ENCODE peak calls at places on chromosomes 13 and 19, in eight cellular contexts. One of them, this sample, is unnamed.

GRCh38 chr19:29491491-29491890 is 34.3 kb upstream of the VSTM2B start:
- DNase-seq in foreskin keratinocyte: no peak
- DNase-seq in stimulated activated CD4-positive, alpha-beta T cell treated with anti-CD3 and anti-CD28 coated beads, TNF-alpha, amount 100 ng/mL, for 1 hour: no peak
- DNase-seq in naive thymus-derived CD8-positive, alpha-beta T cell: no peak
- DNase-seq in hepatocyte: no peak
- DNase-seq in dorsolateral prefrontal cortex: peak; percentile 35
- DNase-seq in stimulated activated CD8-positive, alpha-beta memory T cell treated with anti-CD3 and anti-CD28 coated beads, Interleukin-4, amount 100 ng/mL, for 1 hour: no peak
- DNase-seq in NCI-H1694 treated with DMSO at 0.1 percent for 48 hours: no peak
- DNase-seq in this sample: no peak

GRCh38 chr19:8355631-8356402 is 8.1 kb upstream of the ANGPTL4 start:
- DNase-seq in foreskin keratinocyte: peak; percentile 78
- DNase-seq in dorsolateral prefrontal cortex: no peak
- DNase-seq in hepatocyte: peak; percentile 53
- DNase-seq in stimulated activated CD4-positive, alpha-beta T cell treated with anti-CD3 and anti-CD28 coated beads, TNF-alpha, amount 100 ng/mL, for 1 hour: no peak
- DNase-seq in stimulated activated CD8-positive, alpha-beta memory T cell treated with anti-CD3 and anti-CD28 coated beads, Interleukin-4, amount 100 ng/mL, for 1 hour: no peak
- DNase-seq in NCI-H1694 treated with DMSO at 0.1 percent for 48 hours: no peak
- DNase-seq in naive thymus-derived CD8-positive, alpha-beta T cell: no peak
- DNase-seq in this sample: no peak

GRCh38 chr13:112859817-112860190 is 109.2 kb upstream of the MCF2L start:
- DNase-seq in NCI-H1694 treated with DMSO at 0.1 percent for 48 hours: no peak
- DNase-seq in stimulated activated CD8-positive, alpha-beta memory T cell treated with anti-CD3 and anti-CD28 coated beads, Interleukin-4, amount 100 ng/mL, for 1 hour: no peak
- DNase-seq in foreskin keratinocyte: no peak
- DNase-seq in naive thymus-derived CD8-positive, alpha-beta T cell: no peak
- DNase-seq in dorsolateral prefrontal cortex: peak; percentile 53
- DNase-seq in stimulated activated CD4-positive, alpha-beta T cell treated with anti-CD3 and anti-CD28 coated beads, TNF-alpha, amount 100 ng/mL, for 1 hour: no peak
- DNase-seq in hepatocyte: no peak
- DNase-seq in this sample: no peak

GRCh38 chr19:15332311-15332996 is at the start of gene BRD4:
- DNase-seq in hepatocyte: peak; percentile 90
- DNase-seq in stimulated activated CD8-positive, alpha-beta memory T cell treated with anti-CD3 and anti-CD28 coated beads, Interleukin-4, amount 100 ng/mL, for 1 hour: peak; percentile 60
- DNase-seq in dorsolateral prefrontal cortex: peak; percentile 74
- DNase-seq in naive thymus-derived CD8-positive, alpha-beta T cell: peak; percentile 77
- DNase-seq in foreskin keratinocyte: no peak
- DNase-seq in NCI-H1694 treated with DMSO at 0.1 percent for 48 hours: peak; percentile 25
- DNase-seq in stimulated activated CD4-positive, alpha-beta T cell treated with anti-CD3 and anti-CD28 coated beads, TNF-alpha, amount 100 ng/mL, for 1 hour: peak; percentile 32
- DNase-seq in this sample: peak; percentile 92

GRCh38 chr19:8504171-8504570 is 1.7 kb upstream of the PRAM1 start:
- DNase-seq in stimulated activated CD4-positive, alpha-beta T cell treated with anti-CD3 and anti-CD28 coated beads, TNF-alpha, amount 100 ng/mL, for 1 hour: no peak
- DNase-seq in NCI-H1694 treated with DMSO at 0.1 percent for 48 hours: no peak
- DNase-seq in naive thymus-derived CD8-positive, alpha-beta T cell: no peak
- DNase-seq in dorsolateral prefrontal cortex: no peak
- DNase-seq in stimulated activated CD8-positive, alpha-beta memory T cell treated with anti-CD3 and anti-CD28 coated beads, Interleukin-4, amount 100 ng/mL, for 1 hour: no peak
- DNase-seq in foreskin keratinocyte: no peak
- DNase-seq in hepatocyte: no peak
- DNase-seq in this sample: no peak

GRCh38 chr19:46191972-46192371 is 37.6 kb upstream of the IGFL1 start:
- DNase-seq in hepatocyte: no peak
- DNase-seq in foreskin keratinocyte: no peak
- DNase-seq in stimulated activated CD8-positive, alpha-beta memory T cell treated with anti-CD3 and anti-CD28 coated beads, Interleukin-4, amount 100 ng/mL, for 1 hour: no peak
- DNase-seq in NCI-H1694 treated with DMSO at 0.1 percent for 48 hours: no peak
- DNase-seq in dorsolateral prefrontal cortex: no peak
- DNase-seq in naive thymus-derived CD8-positive, alpha-beta T cell: no peak
- DNase-seq in stimulated activated CD4-positive, alpha-beta T cell treated with anti-CD3 and anti-CD28 coated beads, TNF-alpha, amount 100 ng/mL, for 1 hour: no peak
- DNase-seq in this sample: no peak

GRCh38 chr13:83794627-83795026 is 87.6 kb downstream of the SLITRK1 start:
- DNase-seq in dorsolateral prefrontal cortex: no peak
- DNase-seq in stimulated activated CD8-positive, alpha-beta memory T cell treated with anti-CD3 and anti-CD28 coated beads, Interleukin-4, amount 100 ng/mL, for 1 hour: no peak
- DNase-seq in NCI-H1694 treated with DMSO at 0.1 percent for 48 hours: no peak
- DNase-seq in stimulated activated CD4-positive, alpha-beta T cell treated with anti-CD3 and anti-CD28 coated beads, TNF-alpha, amount 100 ng/mL, for 1 hour: no peak
- DNase-seq in hepatocyte: no peak
- DNase-seq in naive thymus-derived CD8-positive, alpha-beta T cell: no peak
- DNase-seq in foreskin keratinocyte: no peak
- DNase-seq in this sample: no peak

GRCh38 chr13:24693862-24694471 is 13.8 kb downstream of the ATP12A start:
- DNase-seq in foreskin keratinocyte: no peak
- DNase-seq in stimulated activated CD4-positive, alpha-beta T cell treated with anti-CD3 and anti-CD28 coated beads, TNF-alpha, amount 100 ng/mL, for 1 hour: no peak
- DNase-seq in NCI-H1694 treated with DMSO at 0.1 percent for 48 hours: peak; percentile 29
- DNase-seq in naive thymus-derived CD8-positive, alpha-beta T cell: peak; percentile 31
- DNase-seq in stimulated activated CD8-positive, alpha-beta memory T cell treated with anti-CD3 and anti-CD28 coated beads, Interleukin-4, amount 100 ng/mL, for 1 hour: no peak
- DNase-seq in hepatocyte: peak; percentile 79
- DNase-seq in dorsolateral prefrontal cortex: no peak
- DNase-seq in this sample: peak; percentile 19

GRCh38 chr13:49641810-49642291 is 13.5 kb downstream of the ARL11 start:
- DNase-seq in naive thymus-derived CD8-positive, alpha-beta T cell: no peak
- DNase-seq in dorsolateral prefrontal cortex: no peak
- DNase-seq in foreskin keratinocyte: peak; percentile 61
- DNase-seq in stimulated activated CD8-positive, alpha-beta memory T cell treated with anti-CD3 and anti-CD28 coated beads, Interleukin-4, amount 100 ng/mL, for 1 hour: no peak
- DNase-seq in NCI-H1694 treated with DMSO at 0.1 percent for 48 hours: no peak
- DNase-seq in hepatocyte: peak; percentile 35
- DNase-seq in stimulated activated CD4-positive, alpha-beta T cell treated with anti-CD3 and anti-CD28 coated beads, TNF-alpha, amount 100 ng/mL, for 1 hour: no peak
- DNase-seq in this sample: no peak

GRCh38 chr13:77728265-77728966 is 30.9 kb downstream of the SLAIN1 start:
- DNase-seq in stimulated activated CD4-positive, alpha-beta T cell treated with anti-CD3 and anti-CD28 coated beads, TNF-alpha, amount 100 ng/mL, for 1 hour: no peak
- DNase-seq in foreskin keratinocyte: no peak
- DNase-seq in NCI-H1694 treated with DMSO at 0.1 percent for 48 hours: peak; percentile 15
- DNase-seq in hepatocyte: no peak
- DNase-seq in stimulated activated CD8-positive, alpha-beta memory T cell treated with anti-CD3 and anti-CD28 coated beads, Interleukin-4, amount 100 ng/mL, for 1 hour: no peak
- DNase-seq in naive thymus-derived CD8-positive, alpha-beta T cell: no peak
- DNase-seq in dorsolateral prefrontal cortex: no peak
- DNase-seq in this sample: peak; percentile 71

GRCh38 chr19:46551175-46551574 is 50.0 kb upstream of the CALM3 start:
- DNase-seq in naive thymus-derived CD8-positive, alpha-beta T cell: no peak
- DNase-seq in NCI-H1694 treated with DMSO at 0.1 percent for 48 hours: no peak
- DNase-seq in stimulated activated CD8-positive, alpha-beta memory T cell treated with anti-CD3 and anti-CD28 coated beads, Interleukin-4, amount 100 ng/mL, for 1 hour: no peak
- DNase-seq in hepatocyte: no peak
- DNase-seq in stimulated activated CD4-positive, alpha-beta T cell treated with anti-CD3 and anti-CD28 coated beads, TNF-alpha, amount 100 ng/mL, for 1 hour: no peak
- DNase-seq in foreskin keratinocyte: no peak
- DNase-seq in dorsolateral prefrontal cortex: no peak
- DNase-seq in this sample: no peak

GRCh38 chr19:7833225-7834156 is 3.5 kb downstream of the EVI5L start:
- DNase-seq in hepatocyte: no peak
- DNase-seq in stimulated activated CD8-positive, alpha-beta memory T cell treated with anti-CD3 and anti-CD28 coated beads, Interleukin-4, amount 100 ng/mL, for 1 hour: no peak
- DNase-seq in foreskin keratinocyte: peak; percentile 93
- DNase-seq in dorsolateral prefrontal cortex: peak; percentile 69
- DNase-seq in stimulated activated CD4-positive, alpha-beta T cell treated with anti-CD3 and anti-CD28 coated beads, TNF-alpha, amount 100 ng/mL, for 1 hour: no peak
- DNase-seq in naive thymus-derived CD8-positive, alpha-beta T cell: no peak
- DNase-seq in NCI-H1694 treated with DMSO at 0.1 percent for 48 hours: no peak
- DNase-seq in this sample: peak; percentile 50

GRCh38 chr19:13894552-13894951 is 11.4 kb downstream of the BRME1 start:
- DNase-seq in stimulated activated CD8-positive, alpha-beta memory T cell treated with anti-CD3 and anti-CD28 coated beads, Interleukin-4, amount 100 ng/mL, for 1 hour: no peak
- DNase-seq in dorsolateral prefrontal cortex: no peak
- DNase-seq in foreskin keratinocyte: no peak
- DNase-seq in hepatocyte: no peak
- DNase-seq in naive thymus-derived CD8-positive, alpha-beta T cell: no peak
- DNase-seq in stimulated activated CD4-positive, alpha-beta T cell treated with anti-CD3 and anti-CD28 coated beads, TNF-alpha, amount 100 ng/mL, for 1 hour: no peak
- DNase-seq in NCI-H1694 treated with DMSO at 0.1 percent for 48 hours: no peak
- DNase-seq in this sample: no peak

GRCh38 chr19:17370026-17370587 is 7.0 kb downstream of the PLVAP start:
- DNase-seq in hepatocyte: no peak
- DNase-seq in NCI-H1694 treated with DMSO at 0.1 percent for 48 hours: no peak
- DNase-seq in dorsolateral prefrontal cortex: no peak
- DNase-seq in stimulated activated CD8-positive, alpha-beta memory T cell treated with anti-CD3 and anti-CD28 coated beads, Interleukin-4, amount 100 ng/mL, for 1 hour: no peak
- DNase-seq in foreskin keratinocyte: no peak
- DNase-seq in stimulated activated CD4-positive, alpha-beta T cell treated with anti-CD3 and anti-CD28 coated beads, TNF-alpha, amount 100 ng/mL, for 1 hour: no peak
- DNase-seq in naive thymus-derived CD8-positive, alpha-beta T cell: no peak
- DNase-seq in this sample: no peak

GRCh38 chr19:44626067-44626624 is 12.8 kb downstream of the IGSF23 start:
- DNase-seq in stimulated activated CD8-positive, alpha-beta memory T cell treated with anti-CD3 and anti-CD28 coated beads, Interleukin-4, amount 100 ng/mL, for 1 hour: no peak
- DNase-seq in NCI-H1694 treated with DMSO at 0.1 percent for 48 hours: no peak
- DNase-seq in foreskin keratinocyte: peak; percentile 88
- DNase-seq in dorsolateral prefrontal cortex: no peak
- DNase-seq in naive thymus-derived CD8-positive, alpha-beta T cell: no peak
- DNase-seq in hepatocyte: peak; percentile 55
- DNase-seq in stimulated activated CD4-positive, alpha-beta T cell treated with anti-CD3 and anti-CD28 coated beads, TNF-alpha, amount 100 ng/mL, for 1 hour: no peak
- DNase-seq in this sample: no peak

GRCh38 chr13:41008349-41008980 is 10.7 kb downstream of the ELF1 start:
- DNase-seq in stimulated activated CD8-positive, alpha-beta memory T cell treated with anti-CD3 and anti-CD28 coated beads, Interleukin-4, amount 100 ng/mL, for 1 hour: no peak
- DNase-seq in stimulated activated CD4-positive, alpha-beta T cell treated with anti-CD3 and anti-CD28 coated beads, TNF-alpha, amount 100 ng/mL, for 1 hour: no peak
- DNase-seq in NCI-H1694 treated with DMSO at 0.1 percent for 48 hours: no peak
- DNase-seq in naive thymus-derived CD8-positive, alpha-beta T cell: no peak
- DNase-seq in foreskin keratinocyte: peak; percentile 38
- DNase-seq in dorsolateral prefrontal cortex: no peak
- DNase-seq in hepatocyte: peak; percentile 18
- DNase-seq in this sample: no peak